ENCODE peak calls at places on chromosomes 5 and 9, in four cellular contexts. O, M, L and V are unnamed samples. For H3K4me1, the result is how much of the 10 kb centered on the place peaks cover.

GRCh38 chr5:106923409-106923808 is 747.3 kb downstream of the EFNA5 start:
- DNase-seq in O (no peak), M (no peak), L (no peak), V (no peak)

GRCh38 chr5:16617272-16617973 is 626 bp upstream of the RETREG1 start:
- DNase-seq in O (peak), M (no peak), L (no peak), V (no peak)

GRCh38 chr5:52457808-52458207 is 329.9 kb upstream of the ITGA1 start:
- DNase-seq in L (no peak), M (no peak), O (no peak), V (no peak)

GRCh38 chr5:111016801-111017200 is 54.7 kb upstream of the TSLP start:
- DNase-seq in O (no peak), L (no peak), M (no peak), V (no peak)

GRCh38 chr5:88882321-88883038 is 504 bp downstream of the MEF2C start:
- DNase-seq in O (no peak), M (no peak), L (no peak), V (no peak)

GRCh38 chr9:10250200-10250599 is 362.6 kb downstream of the PTPRD start:
- DNase-seq in O (no peak), M (no peak), L (no peak), V (no peak)

GRCh38 chr9:27514551-27514950 is 9.5 kb upstream of the IFNK start:
- DNase-seq in M (no peak), O (no peak), L (no peak), V (peak)

GRCh38 chr5:132268698-132269551 is 11.4 kb downstream of the PDLIM4 start:
- DNase-seq in O (no peak), L (no peak), M (peak), V (no peak)

GRCh38 chr9:4220361-4220760 is 79.5 kb downstream of the GLIS3 start:
- DNase-seq in L (no peak), O (no peak), M (no peak), V (no peak)

GRCh38 chr5:33827335-33827734 is 64.5 kb downstream of the ADAMTS12 start:
- DNase-seq in L (no peak), M (no peak), O (no peak), V (no peak)

GRCh38 chr5:80964919-80965318 is 4.8 kb downstream of the RASGRF2 start:
- DNase-seq in M (no peak), L (no peak), O (no peak), V (no peak)

GRCh38 chr5:57805732-57806131 is 323.1 kb upstream of the ACTBL2 start:
- DNase-seq in M (no peak), L (no peak), O (no peak), V (no peak)

GRCh38 chr5:77898385-77898784 is 122.2 kb upstream of the TBCA start:
- DNase-seq in O (no peak), L (no peak), M (no peak), V (no peak)

GRCh38 chr5:170095687-170096086 is 10.0 kb upstream of the FOXI1 start:
- DNase-seq in O (no peak), M (no peak), L (no peak), V (no peak)

GRCh38 chr5:163360681-163361080 is 76.7 kb upstream of the CCNG1 start:
- DNase-seq in O (no peak), L (no peak), M (no peak), V (no peak)

GRCh38 chr5:36689225-36689624 is 82.8 kb downstream of the SLC1A3 start:
- DNase-seq in M (no peak), O (no peak), L (no peak), V (no peak)

GRCh38 chr9:28853487-28853886 is 1280.2 kb upstream of the C9orf72 start:
- DNase-seq in L (no peak), O (no peak), M (no peak), V (no peak)

GRCh38 chr9:81682797-81683196 is 6.5 kb downstream of the TLE1 start:
- DNase-seq in O (no peak), M (no peak), L (no peak), V (peak)

GRCh38 chr9:113602126-113603119 is 138.9 kb downstream of the RGS3 start:
- DNase-seq in M (peak), L (peak), O (peak), V (peak)

GRCh38 chr9:130264414-130265350 is 878 bp upstream of the HMCN2 start:
- DNase-seq in L (no peak), M (no peak), O (no peak), V (no peak)

GRCh38 chr9:114561771-114562170 is 25.8 kb upstream of the ATP6V1G1 start:
- DNase-seq in L (no peak), O (no peak), M (no peak), V (no peak)

GRCh38 chr5:73950441-73950873 is 324.5 kb downstream of the ARHGEF28 start:
- DNase-seq in O (no peak), M (no peak), L (no peak), V (no peak)

GRCh38 chr5:131211669-131212068 is 40.9 kb downstream of the LYRM7 start:
- DNase-seq in O (no peak), L (no peak), M (no peak), V (no peak)
- H3K4me1 ChIP-seq in O (under half), L (under half), M (under half), V (under half)

GRCh38 chr9:83070257-83070656 is 7.3 kb upstream of the RASEF start:
- DNase-seq in L (no peak), O (no peak), M (no peak), V (no peak)
- TF ChIP-seq CTCF in L (no peak), O (no peak), M (no peak), V (no peak)

DNA sequence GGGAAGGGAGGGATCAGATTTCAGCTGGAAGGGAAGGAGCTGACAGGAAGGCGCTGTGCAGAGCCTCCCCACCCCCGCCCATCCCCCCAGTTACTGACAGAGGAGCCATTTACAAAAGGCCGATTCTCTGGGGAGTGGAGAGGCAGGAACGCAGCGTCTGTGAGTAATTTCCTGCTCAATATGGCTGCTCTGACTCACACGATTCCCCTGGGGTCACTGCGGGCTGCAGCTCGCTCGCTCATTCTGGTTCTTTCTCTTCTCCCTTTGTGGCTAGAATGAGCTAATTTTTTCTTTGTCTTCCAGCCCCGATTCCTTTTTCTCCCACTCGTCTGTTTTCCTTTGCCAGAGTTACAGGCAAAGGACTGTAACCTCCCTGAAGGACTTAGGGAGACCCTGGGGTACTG is 28.8 kb downstream of the PTPA start:
- DNase-seq in L (peak), O (peak), M (peak), V (peak)
- H3K4me1 ChIP-seq in L (under half), O (half or more), M (half or more), V (half or more)

GRCh38 chr5:157767674-157768073 is 24.2 kb downstream of the LSM11 start:
- DNase-seq in O (no peak), L (no peak), M (no peak), V (no peak)

GRCh38 chr5:157756122-157756521 is 12.6 kb downstream of the LSM11 start:
- DNase-seq in M (no peak), L (no peak), O (no peak), V (no peak)

GRCh38 chr5:157758706-157759105 is 15.2 kb downstream of the LSM11 start:
- DNase-seq in L (no peak), O (no peak), M (no peak), V (no peak)

GRCh38 chr5:157766441-157766840 is 22.9 kb downstream of the LSM11 start:
- DNase-seq in O (no peak), L (no peak), M (no peak), V (no peak)

DNA sequence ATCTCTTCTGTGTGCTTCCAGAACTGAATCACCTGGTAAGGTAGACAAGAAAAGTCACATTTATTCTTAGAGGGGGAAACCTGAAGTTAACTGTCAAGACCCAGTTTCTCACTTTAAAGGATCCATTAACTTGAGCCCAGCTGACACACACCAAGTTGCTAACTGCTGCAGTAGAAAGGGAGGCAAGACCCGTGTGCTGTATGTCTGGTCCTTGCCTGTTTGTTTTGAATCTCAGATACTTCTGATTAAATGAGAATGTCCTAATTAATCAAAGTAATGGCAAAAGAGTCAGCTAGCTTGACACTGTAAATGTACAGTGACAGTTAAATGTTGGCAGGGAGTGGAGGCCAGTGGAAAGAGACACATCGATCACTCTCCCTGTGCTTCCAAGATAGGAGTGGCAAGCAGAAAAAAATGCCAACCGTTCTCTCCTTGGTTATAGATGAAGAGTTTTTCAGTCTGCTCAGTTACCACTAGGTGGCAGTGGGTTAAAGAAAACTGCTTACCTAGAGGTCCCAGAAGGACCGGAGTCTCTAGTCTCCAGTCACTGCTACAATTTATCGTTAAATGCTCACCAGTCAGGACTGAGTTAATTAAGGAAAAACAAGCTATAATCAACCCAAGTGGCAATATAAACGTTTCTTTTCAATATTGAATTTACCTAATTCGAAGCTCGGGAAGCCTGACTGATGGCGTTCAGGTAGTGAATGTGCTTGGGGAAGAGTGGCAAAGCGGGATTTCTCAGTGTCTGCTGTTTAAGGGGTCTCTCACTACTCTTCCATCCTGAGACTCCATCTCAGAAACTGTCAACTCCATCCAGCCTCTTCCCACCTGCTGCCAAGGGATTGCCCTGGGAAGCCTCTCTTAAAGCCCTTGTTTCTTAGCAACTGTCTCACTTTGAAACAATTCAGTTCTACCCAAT is 18.4 kb downstream of the LSM11 start:
- DNase-seq in O (no peak), L (no peak), M (peak), V (no peak)
- TF ChIP-seq CTCF in O (peak), L (peak), M (peak), V (peak)

GRCh38 chr9:131864531-131864930 is 124.7 kb upstream of the RAPGEF1 start:
- DNase-seq in O (no peak), M (no peak), L (no peak), V (no peak)
- H3K4me1 ChIP-seq in O (under half), M (under half), L (under half), V (under half)

DNA sequence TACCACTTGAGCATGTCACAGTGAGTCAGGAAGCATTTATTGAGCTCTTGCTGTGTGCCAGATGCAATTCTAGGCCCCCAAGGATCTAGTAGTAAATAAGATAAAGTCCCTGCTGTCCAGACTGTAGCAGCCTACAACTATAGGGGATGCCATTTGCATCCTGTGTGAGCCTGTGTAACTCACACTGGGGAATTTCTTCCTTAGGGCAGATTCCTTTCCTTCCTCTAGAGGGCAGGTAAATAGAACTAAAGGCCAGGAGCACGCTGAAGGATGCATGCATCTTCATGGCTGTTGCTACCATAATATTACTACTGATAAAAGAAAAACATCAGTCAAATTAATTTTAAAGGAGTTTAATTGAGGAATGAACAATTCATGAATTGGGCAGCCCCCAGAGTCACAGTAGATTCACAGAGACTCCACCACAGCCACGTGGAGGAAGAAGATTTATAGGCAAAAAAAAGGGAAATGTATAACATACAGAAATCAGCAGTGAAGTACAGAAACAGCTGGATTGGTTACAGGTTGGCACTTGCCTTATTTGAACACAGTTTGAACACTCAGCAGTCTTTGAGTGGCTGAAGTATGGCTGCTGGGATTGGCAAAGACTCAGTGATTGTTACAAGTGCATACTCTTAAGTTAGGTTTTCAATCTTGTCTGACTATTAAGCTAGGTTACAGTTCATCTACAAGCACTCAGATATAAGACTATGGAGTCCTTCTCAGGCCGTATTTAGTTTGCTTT is 98.9 kb downstream of the ACTL7B start:
- DNase-seq in M (no peak), O (peak), L (peak), V (no peak)
- TF ChIP-seq CTCF in M (no peak), O (no peak), L (no peak), V (no peak)

GRCh38 chr5:139898981-139899380 is 103.4 kb downstream of the PSD2 start:
- DNase-seq in O (no peak), M (no peak), L (no peak), V (no peak)
- H3K4me1 ChIP-seq in O (under half), M (under half), L (under half), V (under half)

GRCh38 chr5:172716796-172717313 is 54.1 kb downstream of the DUSP1 start:
- DNase-seq in M (peak), L (peak), O (peak), V (peak)

GRCh38 chr5:172714491-172715420 is 56.2 kb downstream of the DUSP1 start:
- DNase-seq in M (peak), L (peak), O (peak), V (peak)

GRCh38 chr5:172715421-172715780 is 55.6 kb downstream of the DUSP1 start:
- DNase-seq in M (no peak), O (no peak), L (no peak), V (no peak)

GRCh38 chr5:172717481-172718195 is 53.4 kb downstream of the DUSP1 start:
- DNase-seq in O (no peak), M (no peak), L (no peak), V (no peak)

GRCh38 chr5:172715931-172716682 is 54.9 kb downstream of the DUSP1 start:
- DNase-seq in O (no peak), M (no peak), L (no peak), V (no peak)
- TF ChIP-seq CTCF in O (no peak), M (no peak), L (no peak), V (no peak)

DNA sequence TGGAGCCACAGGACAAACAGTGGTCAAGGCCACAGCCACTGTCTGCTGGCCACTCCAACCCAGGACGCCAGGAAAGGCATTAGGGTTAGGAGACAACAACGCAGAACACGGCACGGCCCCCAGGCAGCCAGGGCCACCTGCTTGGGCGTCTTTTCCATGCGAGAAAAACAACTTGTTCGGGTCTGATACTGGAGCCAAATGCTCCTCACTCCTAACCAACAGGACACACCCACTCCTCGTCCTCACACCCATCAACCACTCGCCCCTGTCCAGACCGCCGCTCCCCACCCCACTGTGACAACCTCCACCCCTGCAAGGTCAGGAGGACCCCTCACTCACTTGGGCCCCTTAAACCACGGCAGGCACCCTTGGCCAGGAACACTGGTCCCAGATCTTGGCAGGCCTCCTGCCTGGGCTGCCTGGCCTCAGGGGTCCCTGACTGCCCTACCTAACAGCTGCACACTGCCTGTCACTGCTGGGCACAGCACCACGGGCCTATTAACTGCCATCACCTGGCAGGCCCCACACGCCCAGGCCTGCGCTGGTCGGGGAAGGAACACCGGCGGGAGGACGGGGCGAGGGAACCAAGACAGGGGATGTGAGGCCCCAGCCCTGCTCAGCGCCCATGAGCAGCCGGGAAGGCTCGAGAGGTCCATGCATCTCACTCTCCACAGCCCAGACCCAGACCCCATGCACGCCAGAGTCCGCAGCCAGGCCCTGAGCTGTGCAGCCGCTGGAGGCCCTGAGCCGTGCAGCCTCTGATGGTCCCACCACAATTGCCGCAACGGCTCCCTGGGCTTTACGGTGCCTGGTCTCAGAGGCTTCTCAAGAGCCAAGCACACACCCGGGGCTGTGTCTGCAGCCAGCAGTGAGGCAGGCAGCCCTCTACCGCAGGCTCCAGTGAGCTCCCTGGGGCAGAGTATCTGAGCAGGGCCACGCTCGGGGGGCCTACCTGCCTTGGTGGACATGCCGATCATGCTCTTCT is 13.8 kb downstream of the CLPTM1L start:
- DNase-seq in M (no peak), O (no peak), L (no peak), V (no peak)
- H3K4me1 ChIP-seq in M (under half), O (under half), L (under half), V (under half)